ENCODE peak calls at places on chromosomes 16 and 17, in eight cellular contexts. H is Peyer's patch, J is IMR-90, Z is heart left ventricle, S is uterus, C is breast epithelium, I is spleen, E is transverse colon. R is an unnamed sample.

GRCh38 chr17:17628388-17629008 is 37.0 kb upstream of the PEMT start:
- DNase-seq in S (no peak), E (peak), Z (no peak), I (peak), C (no peak), H (peak), J (no peak), R (no peak)

GRCh38 chr17:42985225-42985624 is 4.9 kb downstream of the RUNDC1 start:
- DNase-seq in Z (no peak), H (no peak), S (no peak), J (no peak), I (no peak), C (no peak), E (no peak), R (no peak)

GRCh38 chr17:82881900-82882714 is 42.3 kb upstream of the ZNF750 start:
- DNase-seq in H (no peak), E (peak), J (no peak), S (peak), C (no peak), Z (peak), I (peak), R (no peak)

GRCh38 chr16:68369697-68370096 is 58.9 kb downstream of the PRMT7 start:
- DNase-seq in J (no peak), E (peak), I (peak), S (no peak), C (no peak), Z (peak), H (peak), R (no peak)

GRCh38 chr17:71460943-71461342 is 659.9 kb upstream of the SOX9 start:
- DNase-seq in I (no peak), C (no peak), H (no peak), J (peak), E (peak), S (no peak), Z (no peak), R (peak)

GRCh38 chr17:76841776-76842405 is 26.3 kb upstream of the MGAT5B start:
- DNase-seq in S (no peak), I (no peak), H (no peak), E (no peak), J (no peak), Z (no peak), C (no peak), R (no peak)

GRCh38 chr17:42853968-42854790 is 3.2 kb downstream of the AOC3 start:
- DNase-seq in H (no peak), I (peak), E (no peak), S (no peak), J (no peak), Z (peak), C (no peak), R (no peak)

GRCh38 chr17:40598928-40599627 is 33.8 kb upstream of the CCR7 start:
- DNase-seq in S (peak), J (peak), Z (no peak), H (peak), E (peak), I (peak), C (no peak), R (peak)

GRCh38 chr17:8204761-8205555 is 5.4 kb downstream of the AURKB start:
- DNase-seq in S (no peak), E (no peak), I (no peak), Z (no peak), H (no peak), J (no peak), C (no peak), R (no peak)
- TF ChIP-seq POLR2A in S (no peak), E (no peak), I (no peak), Z (no peak), H (no peak), J (no peak), C (no peak), R (no peak)

DNA sequence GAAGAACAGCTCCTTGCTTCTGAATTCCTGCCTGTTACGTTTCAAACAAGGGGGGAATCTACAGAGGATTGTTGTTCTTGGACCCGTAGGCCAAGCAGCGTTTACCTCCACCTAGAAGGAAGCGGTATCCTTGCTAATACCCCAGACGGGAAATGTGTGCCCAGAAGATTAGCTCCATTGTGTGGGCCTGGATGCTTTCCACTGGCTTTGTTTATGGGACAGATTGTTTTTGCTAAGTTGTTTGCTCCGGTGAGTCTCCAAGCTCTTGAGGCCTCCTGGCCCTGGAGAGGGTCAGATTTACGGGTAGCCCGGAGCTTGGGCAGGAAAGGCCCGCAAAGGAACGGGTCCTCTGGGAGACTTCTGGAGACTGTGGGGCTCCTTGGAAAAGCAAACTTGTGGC is 28.4 kb upstream of the MRTFB start:
- DNase-seq in I (no peak), J (no peak), C (no peak), S (no peak), E (no peak), H (no peak), Z (no peak), R (peak)
- TF ChIP-seq POLR2A in I (no peak), J (no peak), C (no peak), S (no peak), E (no peak), H (no peak), Z (no peak), R (no peak)

GRCh38 chr17:48025904-48026502 is 11.6 kb downstream of the COPZ2 start:
- DNase-seq in C (no peak), H (no peak), Z (no peak), J (no peak), I (no peak), E (no peak), S (peak), R (no peak)

GRCh38 chr17:48026503-48027321 is 10.9 kb downstream of the COPZ2 start:
- DNase-seq in Z (peak), I (peak), J (peak), C (peak), S (peak), E (peak), H (peak), R (peak)

GRCh38 chr17:48024149-48025039 is 13.2 kb downstream of the COPZ2 start:
- DNase-seq in S (peak), H (peak), C (no peak), J (no peak), Z (peak), E (peak), I (peak), R (peak)

GRCh38 chr17:48023408-48024148 is 14.0 kb downstream of the COPZ2 start:
- DNase-seq in I (peak), J (peak), H (peak), E (peak), C (peak), S (peak), Z (peak), R (peak)

DNA sequence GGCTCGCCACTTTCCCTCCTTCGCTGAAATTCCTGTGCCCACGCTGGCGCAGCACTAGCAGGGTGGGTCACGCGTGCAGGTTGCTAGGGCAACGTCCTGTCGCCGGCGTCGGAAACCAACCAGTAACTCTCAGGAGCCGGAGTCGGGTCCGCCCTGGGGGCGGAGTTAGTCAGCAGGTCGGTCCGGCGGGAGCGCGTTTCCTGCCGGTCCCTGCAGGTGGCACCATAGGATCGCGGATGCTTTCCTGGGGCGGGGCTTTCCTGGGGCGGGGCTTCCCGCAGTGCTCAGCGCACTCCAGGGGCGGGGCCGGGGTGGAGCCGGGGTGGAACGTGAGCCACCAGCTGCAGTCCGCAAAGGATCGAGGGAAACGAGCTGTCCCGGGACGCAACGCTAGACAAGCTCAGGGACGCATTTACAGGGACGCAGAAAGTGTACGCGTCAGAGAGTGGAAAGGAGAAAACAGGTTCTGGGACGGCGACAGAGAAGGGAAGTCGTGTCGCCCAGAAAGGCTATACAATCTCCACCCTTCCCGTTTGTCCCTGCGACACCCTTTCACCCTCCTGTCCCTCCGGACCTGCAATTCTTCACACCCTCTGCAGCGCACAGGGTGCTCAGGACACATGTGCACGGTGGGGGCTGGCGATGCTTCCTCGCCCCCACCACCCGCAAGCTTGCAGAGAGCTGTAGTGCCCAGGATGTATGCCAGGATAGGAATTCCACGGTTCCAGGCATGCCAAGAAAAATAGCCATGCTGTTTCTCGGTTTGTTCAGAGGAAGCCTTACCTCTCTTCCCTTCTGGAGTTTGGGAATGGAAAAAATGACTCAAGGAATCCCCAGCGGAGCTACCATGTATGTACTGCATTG is 12.3 kb downstream of the COPZ2 start:
- DNase-seq in C (peak), J (peak), S (peak), H (peak), E (peak), Z (peak), I (peak), R (peak)
- TF ChIP-seq POLR2A in C (no peak), J (no peak), S (peak), H (no peak), E (peak), Z (peak), I (no peak), R (no peak)

DNA sequence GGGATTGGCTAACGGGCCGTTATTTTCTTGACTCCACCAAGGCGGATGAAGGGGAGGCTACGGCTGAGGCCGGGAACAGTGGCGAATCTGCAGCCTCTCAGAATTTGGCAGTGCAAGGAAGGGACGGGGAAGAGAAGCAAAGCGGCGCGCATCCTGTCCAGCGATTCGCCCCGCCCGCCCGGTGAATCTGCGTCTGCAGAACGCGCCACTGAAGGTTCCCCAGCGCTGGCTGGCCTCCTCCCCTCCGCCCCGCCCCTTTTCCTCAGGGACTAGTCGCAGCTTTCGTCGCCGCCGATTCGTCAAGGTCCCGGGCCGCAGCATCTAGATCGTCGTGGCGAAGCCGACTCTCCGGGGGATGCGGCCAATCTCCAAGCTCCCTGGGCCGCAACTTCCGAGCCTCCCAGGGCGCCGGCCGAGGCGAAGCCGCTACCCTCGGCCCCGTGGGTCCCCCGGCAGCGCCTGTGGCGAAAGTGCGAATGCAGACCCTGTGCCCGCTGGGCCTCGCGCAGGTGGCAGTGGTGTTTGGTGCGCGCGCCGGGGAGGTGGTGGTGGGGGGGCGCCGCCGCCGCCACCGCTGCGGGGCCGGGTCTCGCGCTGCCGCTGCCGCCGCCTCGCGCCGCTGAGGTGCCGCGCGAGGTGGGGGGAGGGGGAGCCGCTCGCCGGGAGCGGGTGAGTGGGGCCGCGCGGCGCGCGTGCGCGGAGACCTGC is at the start of gene SETD1A:
- DNase-seq in C (peak), I (peak), S (peak), Z (peak), E (peak), J (peak), H (peak), R (peak)
- TF ChIP-seq POLR2A in C (no peak), I (no peak), S (peak), Z (peak), E (peak), J (no peak), H (no peak), R (peak)

DNA sequence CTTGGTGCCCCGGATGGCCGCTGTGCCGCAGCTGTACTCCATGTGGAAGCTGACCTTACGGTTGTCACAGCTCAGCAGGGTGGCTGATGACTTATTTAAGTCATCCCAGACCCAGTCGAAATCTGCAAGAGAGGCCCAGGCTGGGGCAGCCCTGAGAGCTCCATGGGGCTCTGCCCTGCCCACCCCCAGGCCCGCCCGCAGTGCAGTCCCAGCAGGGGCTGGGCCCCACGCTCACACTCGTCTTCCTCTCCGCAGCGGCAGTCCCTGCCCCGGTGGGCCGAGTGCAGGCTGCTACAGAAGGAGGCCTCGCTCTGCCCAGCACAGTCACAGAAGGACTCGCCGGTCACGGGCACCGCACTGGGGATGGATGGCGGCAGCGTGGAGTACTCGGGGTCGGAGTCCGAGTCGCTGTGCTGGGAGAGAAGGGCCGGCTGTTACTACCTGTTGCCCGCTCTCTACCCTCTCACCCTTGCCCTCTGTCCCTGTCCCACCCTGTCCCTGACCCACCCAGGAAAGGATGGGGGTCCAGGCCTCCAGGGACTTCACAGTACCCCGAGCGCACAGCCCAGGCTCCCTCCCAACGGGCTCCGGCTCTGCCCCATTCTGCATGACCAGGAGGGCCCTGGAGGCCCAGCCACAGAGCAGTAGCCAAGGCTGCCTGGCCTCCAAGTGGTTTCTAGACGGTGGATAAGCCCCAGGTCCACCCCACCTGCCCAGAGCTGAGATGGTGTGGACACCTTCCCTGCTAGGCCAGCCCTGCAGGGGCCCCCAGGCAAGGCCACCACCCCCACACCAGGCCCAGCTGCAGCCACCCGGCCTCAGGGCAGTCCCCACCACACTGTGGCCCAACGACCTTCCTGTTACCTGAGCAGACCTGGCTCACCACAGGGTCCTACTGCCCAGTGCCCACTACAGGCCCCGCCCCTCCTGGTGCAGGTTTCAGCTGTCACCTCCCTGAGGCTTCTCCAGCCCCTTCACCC is 3.9 kb downstream of the SPSB3 start:
- DNase-seq in E (peak), C (no peak), S (no peak), I (peak), Z (peak), H (no peak), J (no peak), R (no peak)
- TF ChIP-seq POLR2A in E (no peak), C (no peak), S (no peak), I (no peak), Z (no peak), H (no peak), J (no peak), R (no peak)

GRCh38 chr16:56939801-56940200 is 7.9 kb downstream of the HERPUD1 start:
- DNase-seq in C (no peak), E (no peak), J (no peak), Z (no peak), H (no peak), S (no peak), I (no peak), R (no peak)

GRCh38 chr16:56943761-56944375 is 11.9 kb downstream of the HERPUD1 start:
- DNase-seq in E (no peak), Z (no peak), I (peak), J (no peak), S (no peak), H (no peak), C (no peak), R (no peak)

GRCh38 chr16:56938664-56939513 is 6.9 kb downstream of the HERPUD1 start:
- DNase-seq in E (no peak), C (no peak), H (peak), I (peak), J (no peak), S (no peak), Z (no peak), R (no peak)

GRCh38 chr16:56941092-56941491 is 9.2 kb downstream of the HERPUD1 start:
- DNase-seq in E (no peak), I (peak), Z (no peak), C (no peak), H (no peak), S (no peak), J (no peak), R (no peak)

GRCh38 chr16:56941856-56942331 is 10.0 kb downstream of the HERPUD1 start:
- DNase-seq in Z (no peak), C (no peak), H (no peak), E (no peak), S (no peak), J (no peak), I (peak), R (no peak)
- TF ChIP-seq POLR2A in Z (no peak), C (no peak), H (no peak), E (no peak), S (no peak), J (peak), I (no peak), R (no peak)

GRCh38 chr17:45925311-45925710 is 31.0 kb downstream of the MAPT start:
- DNase-seq in Z (no peak), C (no peak), S (no peak), H (no peak), J (no peak), E (no peak), I (no peak), R (no peak)
- TF ChIP-seq POLR2A in Z (no peak), C (no peak), S (no peak), H (no peak), J (no peak), E (no peak), I (no peak), R (no peak)

R was measured in thyroid gland.